ENCODE peak calls at places on chromosomes 4 and X, in ten cellular contexts. Y is colonic mucosa, L is HCT116, P is psoas muscle, E is SK-N-SH, T is Karpas-422, D is mesendoderm, O is A549, M is tibial artery, X is aorta. U is an unnamed sample.
A peak's percentile ranks its signal among the peaks of the same experiment; 100 is the strongest.

GRCh38 chr4:140996757-140997156 is 136.5 kb downstream of the RNF150 start:
- DNase-seq in P (no peak), L (no peak), Y (no peak), T (no peak), M (no peak), O (no peak), X (no peak), D (peak; percentile 2), E (no peak), U (no peak)

GRCh38 chr4:134326866-134327265 is 125.3 kb upstream of the PABPC4L start:
- DNase-seq in X (no peak), P (no peak), T (no peak), E (no peak), D (no peak), O (no peak), L (no peak), Y (no peak), M (no peak), U (no peak)

GRCh38 chr4:68267433-68267944 is 22.0 kb upstream of the TMPRSS11B start:
- DNase-seq in O (peak; percentile 14), L (no peak), M (no peak), X (no peak), T (no peak), D (no peak), Y (no peak), P (no peak), E (no peak), U (no peak)

GRCh38 chr4:123351713-123352112 is 44.9 kb upstream of the SPRY1 start:
- DNase-seq in E (no peak), X (no peak), T (no peak), D (no peak), O (no peak), M (no peak), P (no peak), L (no peak), Y (no peak), U (no peak)

GRCh38 chrX:106802388-106803275 is at the start of gene TBC1D8B:
- DNase-seq in L (peak; percentile 86), P (peak; percentile 79), X (peak; percentile 84), D (peak; percentile 96), Y (peak; percentile 86), M (peak; percentile 90), E (peak; percentile 14), O (peak; percentile 89), T (no peak), U (no peak)

GRCh38 chr4:111991163-111991562 is 154.1 kb upstream of the FAM241A start:
- DNase-seq in O (no peak), T (peak; percentile 52), D (no peak), E (no peak), Y (no peak), M (no peak), P (no peak), L (no peak), X (no peak), U (no peak)

GRCh38 chrX:105017641-105018040 is 202.9 kb downstream of the TEX13A start:
- DNase-seq in O (no peak), P (no peak), T (no peak), L (no peak), X (no peak), Y (no peak), D (no peak), M (no peak), E (no peak), U (no peak)

GRCh38 chr4:126758493-126758892 is 874.3 kb upstream of the INTU start:
- DNase-seq in T (no peak), P (no peak), O (no peak), D (no peak), Y (no peak), X (peak; percentile 62), M (no peak), E (no peak), L (no peak), U (no peak)

GRCh38 chr4:73764513-73764912 is 24.1 kb downstream of the CXCL8 start:
- DNase-seq in O (no peak), P (no peak), X (no peak), Y (no peak), L (no peak), D (no peak), T (no peak), E (no peak), M (no peak), U (no peak)

GRCh38 chr4:39514888-39515401 is 12.3 kb downstream of the UGDH start:
- DNase-seq in L (peak; percentile 27), Y (peak; percentile 85), X (no peak), T (no peak), P (no peak), D (no peak), O (peak; percentile 96), E (no peak), M (no peak), U (no peak)

GRCh38 chrX:39476596-39476995 is 621.2 kb downstream of the BCOR start:
- DNase-seq in L (no peak), X (no peak), Y (no peak), M (no peak), O (no peak), T (no peak), D (peak; percentile 54), P (no peak), E (no peak), U (no peak)

GRCh38 chr4:18039113-18039512 is 17.6 kb upstream of the LCORL start:
- DNase-seq in Y (no peak), M (no peak), P (no peak), X (no peak), L (no peak), E (no peak), D (no peak), T (no peak), O (no peak), U (no peak)

GRCh38 chrX:41449615-41450014 is 2.5 kb downstream of the NYX start:
- DNase-seq in D (no peak), L (no peak), O (no peak), T (peak; percentile 55), M (no peak), P (no peak), E (no peak), X (no peak), Y (no peak), U (no peak)
- H3K4me1 ChIP-seq in D (no peaks in the 10 kb centered on the region), L (no peaks in the 10 kb centered on the region), O (peaks cover 11% of the 10 kb centered on the region), T (peaks cover 16% of the 10 kb centered on the region), M (no peaks in the 10 kb centered on the region), P (no peaks in the 10 kb centered on the region), E (no peaks in the 10 kb centered on the region), X (no peaks in the 10 kb centered on the region), Y (no peaks in the 10 kb centered on the region), U (no peaks in the 10 kb centered on the region)

GRCh38 chr4:7909463-7909862 is 30.2 kb downstream of the AFAP1 start:
- DNase-seq in L (no peak), T (no peak), P (no peak), E (no peak), D (no peak), X (no peak), Y (no peak), O (no peak), M (no peak), U (no peak)
- H3K4me1 ChIP-seq in L (peaks cover 6% of the 10 kb centered on the region), T (peaks cover 3% of the 10 kb centered on the region), P (no peaks in the 10 kb centered on the region), E (peaks cover 85% of the 10 kb centered on the region), D (peaks cover 24% of the 10 kb centered on the region), X (peaks cover 5% of the 10 kb centered on the region), Y (peaks cover 3% of the 10 kb centered on the region), O (peaks cover 96% of the 10 kb centered on the region), M (no peaks in the 10 kb centered on the region), U (no peaks in the 10 kb centered on the region)

DNA sequence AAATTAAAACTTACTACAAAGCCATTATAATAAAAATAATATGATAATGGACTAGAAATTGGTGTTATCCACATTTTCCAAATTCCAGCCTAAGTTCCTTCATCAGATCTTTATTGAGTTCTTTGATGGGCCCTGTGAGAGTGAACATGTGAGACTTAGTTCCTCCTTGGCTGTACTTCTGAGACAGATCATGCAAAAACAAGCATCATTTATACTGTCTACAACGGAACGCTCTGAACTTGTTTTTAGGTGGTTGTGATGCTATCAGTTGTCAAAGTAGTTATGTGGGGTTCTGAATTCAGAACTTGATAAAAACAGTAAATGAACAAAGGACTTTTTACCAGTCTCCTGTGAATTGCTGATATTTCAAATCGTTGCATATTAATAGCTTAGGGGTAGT is 48.9 kb downstream of the JADE3 start:
- DNase-seq in D (no peak), M (no peak), Y (no peak), T (no peak), O (no peak), E (no peak), X (no peak), L (no peak), P (no peak), U (no peak)
- H3K4me1 ChIP-seq in D (no peaks in the 10 kb centered on the region), M (no peaks in the 10 kb centered on the region), Y (no peaks in the 10 kb centered on the region), T (peaks cover 8% of the 10 kb centered on the region), O (peaks cover 21% of the 10 kb centered on the region), E (peaks cover 6% of the 10 kb centered on the region), X (no peaks in the 10 kb centered on the region), L (peaks cover 14% of the 10 kb centered on the region), P (no peaks in the 10 kb centered on the region), U (no peaks in the 10 kb centered on the region)

GRCh38 chr4:153725070-153725810 is 34.6 kb downstream of the RNF175 start:
- DNase-seq in O (no peak), X (no peak), P (no peak), D (no peak), Y (no peak), T (peak; percentile 47), M (no peak), L (no peak), E (no peak), U (no peak)
- H3K4me1 ChIP-seq in O (no peaks in the 10 kb centered on the region), X (no peaks in the 10 kb centered on the region), P (no peaks in the 10 kb centered on the region), D (no peaks in the 10 kb centered on the region), Y (no peaks in the 10 kb centered on the region), T (peaks cover 44% of the 10 kb centered on the region), M (no peaks in the 10 kb centered on the region), L (no peaks in the 10 kb centered on the region), E (no peaks in the 10 kb centered on the region), U (no peaks in the 10 kb centered on the region)